ENCODE peak calls at places on chromosomes 6 and 20, in eight cellular contexts. P, V, Q, D, G, X, N and Z are unnamed samples.

GRCh38 chr6:26187981-26188635 is 100.9 kb downstream of the HFE start:
- DNase-seq in P (no peak), V (peak; percentile 51), Q (no peak), D (no peak), G (no peak), X (peak; percentile 60), N (no peak), Z (no peak)

GRCh38 chr6:28480253-28480932 is 35.2 kb downstream of the GPX6 start:
- DNase-seq in P (no peak), V (no peak), Q (no peak), D (no peak), G (no peak), X (no peak), N (no peak), Z (no peak)

GRCh38 chr20:17228624-17229061 is 1.8 kb downstream of the PCSK2 start:
- DNase-seq in P (no peak), V (no peak), Q (peak; percentile 1), D (no peak), G (no peak), X (no peak), N (no peak), Z (peak; percentile 12)

GRCh38 chr20:47181056-47181862 is 175.2 kb downstream of the ZMYND8 start:
- DNase-seq in P (peak; percentile 53), V (peak; percentile 85), Q (peak; percentile 45), D (peak; percentile 40), G (peak; percentile 57), X (no peak), N (no peak), Z (no peak)

GRCh38 chr6:57305112-57305511 is 12.3 kb upstream of the PRIM2 start:
- DNase-seq in P (no peak), V (no peak), Q (no peak), D (no peak), G (no peak), X (no peak), N (no peak), Z (no peak)

GRCh38 chr20:61256819-61257218 is 4.8 kb downstream of the CDH4 start:
- DNase-seq in P (no peak), V (no peak), Q (no peak), D (no peak), G (no peak), X (no peak), N (no peak), Z (no peak)

GRCh38 chr20:544153-544725 is 649 bp upstream of the CSNK2A1 start:
- DNase-seq in P (no peak), V (no peak), Q (no peak), D (no peak), G (no peak), X (no peak), N (no peak), Z (no peak)

GRCh38 chr6:17381429-17382147 is 11.8 kb upstream of the CAP2 start:
- DNase-seq in P (no peak), V (peak; percentile 83), Q (no peak), D (no peak), G (no peak), X (peak; percentile 65), N (no peak), Z (no peak)

GRCh38 chr6:80223743-80224212 is 117.3 kb downstream of the BCKDHB start:
- DNase-seq in P (no peak), V (peak; percentile 39), Q (no peak), D (no peak), G (no peak), X (no peak), N (peak; percentile 65), Z (no peak)

GRCh38 chr6:158810149-158811095 is 8.7 kb downstream of the EZR start:
- DNase-seq in P (no peak), V (no peak), Q (no peak), D (no peak), G (no peak), X (no peak), N (no peak), Z (no peak)
- TF ChIP-seq CTCF in P (no peak), V (no peak), Q (no peak), D (no peak), G (no peak), X (no peak), N (no peak), Z (no peak)

GRCh38 chr6:35727935-35728662 is 8.7 kb upstream of the ARMC12 start:
- DNase-seq in P (peak; percentile 90), V (peak; percentile 98), Q (peak; percentile 89), D (peak; percentile 96), G (peak; percentile 87), X (peak; percentile 98), N (no peak), Z (peak; percentile 50)
- TF ChIP-seq CTCF in P (no peak), V (no peak), Q (no peak), D (no peak), G (no peak), X (no peak), N (peak; percentile 7), Z (no peak)

GRCh38 chr6:42679358-42679757 is 43.0 kb downstream of the PRPH2 start:
- DNase-seq in P (no peak), V (no peak), Q (no peak), D (no peak), G (no peak), X (no peak), N (no peak), Z (no peak)
- TF ChIP-seq CTCF in P (no peak), V (no peak), Q (no peak), D (no peak), G (no peak), X (no peak), N (no peak), Z (no peak)

GRCh38 chr20:41340327-41341055 is at the start of gene LPIN3:
- DNase-seq in P (peak; percentile 80), V (peak; percentile 87), Q (peak; percentile 84), D (peak; percentile 94), G (peak; percentile 47), X (peak; percentile 90), N (peak; percentile 51), Z (peak; percentile 85)
- TF ChIP-seq CTCF in P (no peak), V (no peak), Q (no peak), D (no peak), G (no peak), X (no peak), N (peak; percentile 50), Z (no peak)

GRCh38 chr6:55543633-55544309 is 35.2 kb downstream of the HMGCLL1 start:
- DNase-seq in P (no peak), V (no peak), Q (no peak), D (no peak), G (no peak), X (no peak), N (no peak), Z (no peak)
- TF ChIP-seq CTCF in P (no peak), V (no peak), Q (no peak), D (no peak), G (no peak), X (no peak), N (no peak), Z (peak; percentile 26)

DNA sequence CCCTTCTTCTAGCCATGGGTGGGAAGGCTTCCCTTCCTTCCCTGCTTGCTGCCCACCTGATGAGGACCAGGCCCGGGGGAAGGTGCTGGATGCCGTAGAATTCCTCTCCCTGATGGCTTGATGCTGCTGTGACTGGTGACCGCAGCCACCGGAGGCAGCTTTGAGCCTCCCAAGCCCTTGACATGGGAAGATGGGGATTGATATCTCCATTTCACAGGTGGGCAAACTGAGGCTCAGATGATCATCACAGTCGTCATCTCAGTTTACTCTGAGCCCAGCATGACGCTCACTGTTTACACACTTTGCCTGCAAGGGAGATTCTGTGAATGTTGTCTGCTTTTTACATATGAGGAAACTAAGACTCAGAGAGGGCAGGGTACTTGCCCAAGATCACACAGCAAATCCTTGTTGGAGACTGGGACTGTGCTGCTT is 43.9 kb downstream of the SRC start:
- DNase-seq in P (no peak), V (no peak), Q (peak; percentile 49), D (no peak), G (no peak), X (peak; percentile 34), N (no peak), Z (no peak)
- TF ChIP-seq CTCF in P (no peak), V (no peak), Q (peak; percentile 12), D (no peak), G (no peak), X (no peak), N (no peak), Z (no peak)

GRCh38 chr20:44610313-44610965 is 28.1 kb downstream of the PKIG start:
- DNase-seq in P (no peak), V (peak; percentile 18), Q (no peak), D (no peak), G (no peak), X (no peak), N (no peak), Z (no peak)
- TF ChIP-seq CTCF in P (no peak), V (no peak), Q (no peak), D (peak; percentile 21), G (no peak), X (no peak), N (no peak), Z (no peak)